ENCODE peak calls at places on chromosome 6, in six cellular contexts. S is stomach, F is ovary, Z is Peyer's patch, Y is BJ, T is HepG2. X is an unnamed sample.

GRCh38 chr6:169989594-169989993 is 238.2 kb downstream of the ERMARD start:
- DNase-seq in Z (no peak), S (no peak), T (no peak), F (no peak), Y (no peak), X (no peak)

GRCh38 chr6:12182676-12183075 is 107.5 kb upstream of the EDN1 start:
- DNase-seq in T (no peak), S (no peak), Z (no peak), Y (no peak), F (no peak), X (no peak)

GRCh38 chr6:113539202-113539601 is 317.9 kb upstream of the MARCKS start:
- DNase-seq in Z (no peak), Y (no peak), T (no peak), S (no peak), F (no peak), X (no peak)

GRCh38 chr6:12348530-12349511 is 58.7 kb downstream of the EDN1 start:
- DNase-seq in T (peak; percentile 98), Y (peak; percentile 59), S (peak; percentile 58), F (no peak), Z (no peak), X (peak; percentile 85)

GRCh38 chr6:89144358-89145041 is 1.4 kb upstream of the PM20D2 start:
- DNase-seq in Z (no peak), Y (no peak), F (no peak), T (no peak), S (no peak), X (no peak)

GRCh38 chr6:22350109-22350508 is 53.3 kb upstream of the PRL start:
- DNase-seq in S (no peak), T (no peak), Z (no peak), F (no peak), Y (no peak), X (no peak)

GRCh38 chr6:2771021-2771558 is 5.9 kb downstream of the WRNIP1 start:
- DNase-seq in Y (no peak), S (no peak), Z (no peak), F (no peak), T (no peak), X (no peak)

GRCh38 chr6:125994659-125995488 is 8.5 kb downstream of the TRMT11 start:
- DNase-seq in T (no peak), F (no peak), Y (no peak), Z (no peak), S (no peak), X (no peak)

GRCh38 chr6:122393339-122393896 is 6.0 kb upstream of the HSF2 start:
- DNase-seq in Z (no peak), S (no peak), F (no peak), T (no peak), Y (no peak), X (no peak)

GRCh38 chr6:35737413-35738211 is 780 bp downstream of the ARMC12 start:
- DNase-seq in Y (no peak), Z (no peak), T (peak; percentile 87), F (no peak), S (no peak), X (peak; percentile 93)

GRCh38 chr6:3771407-3772011 is 20.0 kb upstream of the PXDC1 start:
- DNase-seq in F (no peak), Y (no peak), Z (peak; percentile 37), S (no peak), T (no peak), X (no peak)

GRCh38 chr6:18262812-18263560 is 1.3 kb downstream of the DEK start:
- DNase-seq in Z (no peak), T (peak; percentile 31), F (no peak), Y (no peak), S (no peak), X (peak; percentile 27)

GRCh38 chr6:35139924-35140524 is 1.1 kb downstream of the TCP11 start:
- DNase-seq in F (peak; percentile 66), Z (peak; percentile 75), S (peak; percentile 35), Y (no peak), T (peak; percentile 64), X (peak; percentile 89)

GRCh38 chr6:169162968-169163903 is 90.4 kb downstream of the THBS2 start:
- DNase-seq in Y (peak; percentile 99), Z (no peak), F (peak; percentile 32), T (peak; percentile 7), S (no peak), X (peak; percentile 98)

GRCh38 chr6:132143258-132143657 is 192.1 kb upstream of the CCN2 start:
- DNase-seq in Z (no peak), Y (no peak), F (no peak), S (no peak), T (no peak), X (no peak)

GRCh38 chr6:626236-626635 is 30.7 kb downstream of the HUS1B start:
- DNase-seq in Z (no peak), T (no peak), Y (no peak), F (no peak), S (no peak), X (no peak)

GRCh38 chr6:142542704-142543233 is 241.0 kb downstream of the ADGRG6 start:
- DNase-seq in T (no peak), Z (peak; percentile 54), Y (no peak), S (peak; percentile 43), F (peak; percentile 63), X (peak; percentile 82)

GRCh38 chr6:168061269-168062210 is 17.5 kb downstream of the FRMD1 start:
- DNase-seq in F (no peak), T (no peak), S (peak; percentile 36), Y (no peak), Z (no peak), X (no peak)

GRCh38 chr6:132483779-132484679 is 28.9 kb downstream of the STX7 start:
- DNase-seq in Y (no peak), Z (no peak), S (no peak), T (peak; percentile 75), F (no peak), X (peak; percentile 84)

GRCh38 chr6:5260111-5260620 is 584 bp downstream of the LYRM4 start:
- DNase-seq in F (no peak), Y (no peak), S (peak; percentile 61), T (peak; percentile 81), Z (peak; percentile 84), X (peak; percentile 68)

GRCh38 chr6:11785449-11785951 is 6.9 kb upstream of the ADTRP start:
- DNase-seq in Y (no peak), S (no peak), T (no peak), Z (peak; percentile 54), F (no peak), X (peak; percentile 44)

GRCh38 chr6:107578642-107579332 is 88.9 kb downstream of the SOBP start:
- DNase-seq in Z (no peak), Y (no peak), F (no peak), S (no peak), T (no peak), X (no peak)

GRCh38 chr6:85464260-85464644 is 14.4 kb downstream of the NT5E start:
- DNase-seq in Y (peak; percentile 88), F (no peak), T (no peak), Z (no peak), S (no peak), X (peak; percentile 98)

GRCh38 chr6:16228709-16229665 is 9.4 kb upstream of the GMPR start:
- DNase-seq in F (peak; percentile 43), Z (no peak), Y (no peak), S (peak; percentile 40), T (no peak), X (no peak)
- H3K4me3 ChIP-seq in F (peak overlapping the region; percentile 15), Z (peak overlapping the region; percentile 12), Y (no peak overlapping the region), S (peak overlapping the region; percentile 30), T (no peak overlapping the region), X (peak overlapping the region; percentile 28)

DNA sequence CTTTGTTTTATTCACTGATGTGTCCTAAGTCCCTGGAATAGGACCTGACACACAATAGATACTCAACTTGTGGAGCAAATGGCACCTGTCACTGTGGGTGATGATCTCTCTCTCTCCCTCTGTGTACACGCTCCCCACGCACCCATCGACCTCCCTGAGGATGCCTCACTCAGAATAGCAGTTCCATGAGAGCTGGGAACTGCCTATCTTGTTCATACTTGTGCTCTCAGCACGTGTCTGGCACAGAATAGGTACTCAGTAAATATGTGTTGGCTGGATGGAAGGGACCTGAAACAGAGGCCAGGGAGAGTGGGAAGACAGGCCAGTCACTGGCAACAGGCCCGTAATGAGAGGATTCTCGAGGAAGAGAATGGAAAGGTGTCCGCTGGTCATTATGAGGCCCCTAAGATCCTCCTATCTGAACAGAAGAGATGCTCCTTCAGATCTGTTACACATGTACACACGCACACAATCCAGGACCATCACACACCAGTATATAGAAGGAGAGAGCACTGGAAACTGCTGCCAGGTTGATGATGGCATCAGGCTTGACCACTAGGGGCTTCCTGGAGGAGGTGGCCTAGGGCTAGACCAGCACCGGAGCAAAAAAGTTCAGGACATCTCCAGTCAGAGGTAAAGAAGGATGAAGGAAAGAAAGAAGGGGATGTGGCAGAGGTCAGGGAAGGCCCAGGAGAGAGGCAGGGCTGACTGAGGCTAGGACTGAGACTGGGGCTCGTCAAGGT is 30.9 kb downstream of the VEGFA start:
- DNase-seq in Y (no peak), T (no peak), S (no peak), Z (no peak), F (no peak), X (no peak)
- TF ChIP-seq CTCF in Y (no peak), T (peak; percentile 36), S (no peak), Z (no peak), F (no peak), X (no peak)

GRCh38 chr6:28215425-28215824 is 9.7 kb upstream of the ZSCAN9 start:
- DNase-seq in Z (no peak), T (no peak), F (no peak), S (no peak), Y (no peak), X (peak; percentile 42)
- H3K4me3 ChIP-seq in Z (peak overlapping the region; percentile 14), T (peak overlapping the region; percentile 2), F (no peak overlapping the region), S (no peak overlapping the region), Y (no peak overlapping the region), X (no peak overlapping the region)

GRCh38 chr6:118812972-118813371 is 81.0 kb upstream of the ASF1A start:
- DNase-seq in Z (no peak), S (no peak), Y (no peak), T (no peak), F (no peak), X (no peak)

GRCh38 chr6:118804091-118804490 is 89.9 kb upstream of the ASF1A start:
- DNase-seq in F (no peak), Y (no peak), S (no peak), T (no peak), Z (no peak), X (no peak)

GRCh38 chr6:118810420-118811027 is 83.4 kb upstream of the ASF1A start:
- DNase-seq in S (peak; percentile 31), F (no peak), Z (peak; percentile 91), T (no peak), Y (no peak), X (no peak)

GRCh38 chr6:118813795-118814194 is 80.2 kb upstream of the ASF1A start:
- DNase-seq in T (no peak), S (no peak), Z (no peak), Y (no peak), F (no peak), X (peak; percentile 34)

DNA sequence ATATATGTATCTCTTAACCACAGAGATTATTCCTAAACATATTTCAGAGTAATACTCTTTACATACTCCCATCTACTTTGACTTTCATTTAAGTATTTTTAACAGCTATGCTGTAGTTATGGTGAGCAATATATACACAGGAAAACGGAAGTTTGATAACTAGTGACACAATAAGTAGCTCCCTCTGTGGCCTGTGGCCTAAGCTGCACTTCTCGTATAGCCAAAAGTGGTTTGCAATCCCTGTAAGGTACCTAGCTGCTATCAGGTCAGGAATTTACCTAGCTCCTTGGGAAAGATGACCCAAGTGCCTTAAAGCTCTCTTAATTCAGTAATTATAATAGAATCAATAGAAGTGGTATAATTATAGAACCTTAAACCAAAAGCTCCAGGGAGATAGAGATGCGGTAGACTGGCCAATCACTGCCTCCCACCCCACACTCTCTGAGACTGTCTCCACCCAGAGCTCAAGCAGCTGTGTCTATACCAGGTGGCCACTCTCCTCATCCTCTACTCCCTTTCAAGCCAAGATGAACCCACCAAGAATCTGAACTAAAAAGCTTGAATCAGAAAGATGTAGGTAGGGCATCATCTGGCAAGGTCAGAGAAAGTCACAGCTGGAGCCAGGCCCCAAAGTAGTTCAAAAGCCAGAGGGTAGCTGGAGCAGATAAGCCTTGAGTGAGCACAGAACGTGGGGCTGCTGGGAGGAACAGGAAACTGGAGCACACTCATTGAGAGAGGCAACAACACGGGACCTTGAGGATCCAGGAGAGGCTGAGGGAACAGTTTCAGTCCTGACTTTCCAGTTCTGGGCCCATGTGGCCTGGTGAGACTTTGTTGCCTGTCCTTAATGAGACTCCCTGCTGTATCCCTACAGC is 84.9 kb upstream of the ASF1A start:
- DNase-seq in T (no peak), F (no peak), Z (no peak), S (no peak), Y (no peak), X (peak; percentile 39)
- TF ChIP-seq CTCF in T (no peak), F (no peak), Z (no peak), S (no peak), Y (no peak), X (no peak)

X was measured in fibroblast of pulmonary artery.